ENCODE peak calls at places on chromosome 12, in nine cellular contexts. M is upper lobe of right lung; D is transverse colon; G is keratinocyte; B is epithelial cell of proximal tubule; C is GM06990; Y is CD8-positive, alpha-beta T cell; F is ovary; N is astrocyte of the cerebellum. J is an unnamed sample.

GRCh38 chr12:59929091-59929490 is 333.3 kb downstream of the SLC16A7 start:
- DNase-seq in M (no peak), D (no peak), G (peak), B (peak), C (no peak), Y (no peak), F (no peak), N (no peak), J (peak)

GRCh38 chr12:16939871-16940306 is 333.9 kb upstream of the LMO3 start:
- DNase-seq in M (peak), D (peak), G (peak), B (peak), C (peak), Y (no peak), F (no peak), N (peak), J (no peak)

GRCh38 chr12:13103391-13104033 is at the start of gene GSG1:
- DNase-seq in M (no peak), D (no peak), G (no peak), B (no peak), C (no peak), Y (no peak), F (no peak), N (no peak), J (no peak)

GRCh38 chr12:93341409-93342044 is 36.2 kb upstream of the NUDT4 start:
- DNase-seq in M (no peak), D (no peak), G (no peak), B (no peak), C (no peak), Y (no peak), F (no peak), N (no peak), J (no peak)

GRCh38 chr12:4039927-4040326 is 166.7 kb upstream of the PARP11 start:
- DNase-seq in M (no peak), D (no peak), G (no peak), B (no peak), C (no peak), Y (no peak), F (no peak), N (no peak), J (no peak)

GRCh38 chr12:9122166-9122609 is 6.5 kb upstream of the A2M start:
- DNase-seq in M (no peak), D (no peak), G (no peak), B (no peak), C (no peak), Y (no peak), F (no peak), N (no peak), J (no peak)

GRCh38 chr12:74337951-74338350 is 199.7 kb upstream of the ATXN7L3B start:
- DNase-seq in M (no peak), D (no peak), G (peak), B (no peak), C (no peak), Y (no peak), F (no peak), N (no peak), J (no peak)

GRCh38 chr12:130280226-130280625 is 57.5 kb upstream of the PIWIL1 start:
- DNase-seq in M (no peak), D (no peak), G (no peak), B (no peak), C (no peak), Y (no peak), F (no peak), N (no peak), J (no peak)

GRCh38 chr12:16603916-16604575 is 1.9 kb downstream of the LMO3 start:
- DNase-seq in M (no peak), D (no peak), G (no peak), B (no peak), C (no peak), Y (no peak), F (no peak), N (no peak), J (no peak)

GRCh38 chr12:102847131-102847530 is 69.9 kb downstream of the PAH start:
- DNase-seq in M (no peak), D (no peak), G (no peak), B (no peak), C (no peak), Y (no peak), F (no peak), N (no peak), J (no peak)

GRCh38 chr12:14959126-14959440 is 2.3 kb downstream of the ARHGDIB start:
- DNase-seq in M (no peak), D (no peak), G (no peak), B (no peak), C (no peak), Y (peak), F (no peak), N (no peak), J (no peak)

GRCh38 chr12:59699408-59700144 is 103.7 kb downstream of the SLC16A7 start:
- DNase-seq in M (no peak), D (no peak), G (no peak), B (no peak), C (no peak), Y (no peak), F (no peak), N (peak), J (peak)

GRCh38 chr12:104906695-104907094 is 51.4 kb downstream of the SLC41A2 start:
- DNase-seq in M (no peak), D (no peak), G (no peak), B (no peak), C (no peak), Y (no peak), F (no peak), N (no peak), J (no peak)

GRCh38 chr12:97313471-97314190 is 149.0 kb upstream of the RMST start:
- DNase-seq in M (no peak), D (no peak), G (no peak), B (peak), C (no peak), Y (no peak), F (no peak), N (no peak), J (no peak)

GRCh38 chr12:42468853-42469252 is 120.7 kb downstream of the PRICKLE1 start:
- DNase-seq in M (no peak), D (no peak), G (no peak), B (no peak), C (no peak), Y (no peak), F (no peak), N (no peak), J (no peak)

GRCh38 chr12:103841690-103842584 is 903 bp upstream of the NT5DC3 start:
- DNase-seq in M (peak), D (no peak), G (peak), B (peak), C (no peak), Y (peak), F (peak), N (peak), J (peak)

GRCh38 chr12:71371132-71371531 is 68.5 kb upstream of the LGR5 start:
- DNase-seq in M (no peak), D (no peak), G (no peak), B (no peak), C (no peak), Y (no peak), F (no peak), N (no peak), J (no peak)
- TF ChIP-seq CTCF in M (no peak), D (no peak), G (no peak), B (peak), C (peak), Y (no peak), F (no peak), N (no peak), J (no peak)

GRCh38 chr12:119988440-119988787 is 622 bp upstream of the BICDL1 start:
- DNase-seq in M (no peak), D (no peak), G (peak), B (no peak), C (no peak), Y (no peak), F (no peak), N (no peak), J (no peak)

GRCh38 chr12:119988788-119989618 is at the start of gene BICDL1:
- DNase-seq in M (peak), D (peak), G (peak), B (no peak), C (peak), Y (peak), F (peak), N (no peak), J (no peak)

GRCh38 chr12:119992129-119992705 is 3.2 kb downstream of the BICDL1 start:
- DNase-seq in M (no peak), D (no peak), G (no peak), B (no peak), C (no peak), Y (no peak), F (no peak), N (no peak), J (no peak)

GRCh38 chr12:119990382-119990874 is 1.4 kb downstream of the BICDL1 start:
- DNase-seq in M (no peak), D (no peak), G (no peak), B (no peak), C (peak), Y (no peak), F (no peak), N (no peak), J (no peak)

DNA sequence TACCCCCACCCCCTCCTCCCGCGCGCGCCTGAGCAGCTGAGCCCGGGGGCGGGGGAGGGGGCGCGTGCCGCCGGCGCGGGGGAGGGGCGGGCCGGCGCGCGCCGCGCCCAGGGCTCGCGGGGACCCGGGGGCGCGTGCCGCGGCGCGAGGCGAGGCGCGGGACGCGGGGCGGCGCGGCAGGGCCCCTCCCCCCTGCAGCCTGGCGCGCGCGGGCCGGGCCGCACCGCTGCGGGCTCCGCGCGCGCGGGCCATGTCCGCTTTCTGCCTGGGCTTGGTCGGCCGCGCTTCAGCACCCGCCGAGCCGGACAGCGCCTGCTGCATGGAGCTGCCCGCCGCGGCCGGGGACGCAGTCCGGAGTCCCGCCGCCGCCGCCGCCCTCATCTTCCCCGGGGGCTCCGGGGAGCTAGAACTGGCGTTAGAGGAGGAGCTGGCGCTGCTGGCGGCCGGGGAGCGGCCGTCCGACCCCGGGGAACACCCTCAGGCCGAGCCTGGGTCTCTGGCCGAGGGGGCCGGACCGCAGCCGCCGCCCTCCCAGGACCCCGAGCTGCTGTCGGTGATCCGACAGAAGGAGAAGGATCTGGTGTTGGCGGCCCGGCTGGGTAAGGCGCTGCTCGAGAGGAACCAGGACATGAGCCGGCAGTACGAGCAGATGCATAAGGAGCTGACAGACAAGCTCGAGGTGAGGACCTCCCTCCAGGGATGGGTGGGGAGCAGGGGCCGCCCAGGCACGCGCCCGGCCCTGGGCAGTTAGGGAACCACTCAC is 764 bp downstream of the BICDL1 start:
- DNase-seq in M (peak), D (peak), G (no peak), B (no peak), C (peak), Y (peak), F (peak), N (peak), J (peak)
- H3K4me3 ChIP-seq in M (peak), D (peak), G (peak), B (peak), C (peak), Y (peak), F (peak), N (peak), J (peak)

DNA sequence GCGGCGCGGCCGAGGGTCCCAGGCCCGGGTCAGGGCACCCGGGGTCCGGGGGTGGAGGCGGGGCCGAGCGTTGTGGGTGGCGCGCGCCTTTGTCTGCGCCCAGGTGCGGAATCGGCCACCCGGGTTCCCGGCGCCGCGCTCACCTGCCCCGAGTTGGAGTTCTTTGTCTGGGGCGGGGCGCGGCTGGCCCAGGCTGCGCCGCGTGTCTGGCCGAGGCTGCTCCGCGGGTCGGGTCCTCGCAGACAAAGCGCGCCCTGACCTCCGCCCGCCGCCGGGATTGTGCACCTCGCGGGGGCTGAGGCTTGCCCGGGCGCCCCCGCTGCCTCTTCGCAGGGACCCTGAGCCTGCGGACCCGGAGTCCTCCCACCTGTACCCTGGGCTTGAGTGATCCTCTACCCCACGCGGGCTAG is 50.0 kb downstream of the LRCOL1 start:
- DNase-seq in M (no peak), D (peak), G (no peak), B (no peak), C (no peak), Y (peak), F (no peak), N (no peak), J (no peak)
- TF ChIP-seq CTCF in M (no peak), D (no peak), G (no peak), B (no peak), C (no peak), Y (no peak), F (no peak), N (no peak), J (no peak)

GRCh38 chr12:64450057-64450640 is 1.8 kb upstream of the TBK1 start:
- DNase-seq in M (no peak), D (no peak), G (no peak), B (no peak), C (no peak), Y (no peak), F (no peak), N (no peak), J (no peak)
- H3K4me3 ChIP-seq in M (no peak), D (no peak), G (no peak), B (no peak), C (no peak), Y (no peak), F (no peak), N (no peak), J (no peak)

DNA sequence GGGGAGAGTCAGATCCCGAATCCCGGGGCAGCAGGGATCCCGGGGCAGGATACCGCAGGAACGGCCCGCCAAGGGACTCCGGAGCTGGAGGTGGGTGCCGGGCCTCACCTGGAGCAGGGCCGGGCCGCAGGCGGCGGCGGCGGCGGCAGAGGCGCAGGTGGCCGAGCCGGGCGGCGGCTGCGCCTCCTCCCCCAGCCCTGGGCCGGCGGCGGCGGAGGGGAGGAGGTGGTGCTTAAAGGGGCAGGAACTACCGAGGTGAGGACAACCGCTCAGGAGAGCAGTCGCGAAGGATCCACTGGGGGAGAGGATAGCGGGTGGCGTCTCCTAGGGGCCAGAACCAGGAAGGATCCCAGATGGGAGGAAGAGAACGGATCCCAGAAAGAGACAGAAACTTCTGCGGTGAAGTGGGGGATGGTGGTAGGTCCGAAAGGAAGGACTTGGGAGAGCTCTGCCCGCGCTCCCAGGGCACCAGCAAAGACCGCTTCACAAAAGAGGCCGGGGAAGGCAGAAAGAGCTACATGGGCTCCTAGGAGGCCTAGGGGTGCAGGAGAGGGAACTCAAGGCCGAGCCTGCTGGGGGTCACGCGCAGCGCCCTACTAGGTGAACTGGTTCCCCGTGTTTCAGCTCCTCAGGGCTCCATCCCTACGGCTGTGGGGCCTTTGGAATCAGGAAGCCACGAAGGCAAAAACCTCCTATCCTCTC is 4.9 kb upstream of the BAZ2A start:
- DNase-seq in M (peak), D (peak), G (no peak), B (peak), C (peak), Y (peak), F (peak), N (peak), J (peak)
- TF ChIP-seq CTCF in M (peak), D (peak), G (peak), B (peak), C (peak), Y (no peak), F (peak), N (peak), J (peak)

DNA sequence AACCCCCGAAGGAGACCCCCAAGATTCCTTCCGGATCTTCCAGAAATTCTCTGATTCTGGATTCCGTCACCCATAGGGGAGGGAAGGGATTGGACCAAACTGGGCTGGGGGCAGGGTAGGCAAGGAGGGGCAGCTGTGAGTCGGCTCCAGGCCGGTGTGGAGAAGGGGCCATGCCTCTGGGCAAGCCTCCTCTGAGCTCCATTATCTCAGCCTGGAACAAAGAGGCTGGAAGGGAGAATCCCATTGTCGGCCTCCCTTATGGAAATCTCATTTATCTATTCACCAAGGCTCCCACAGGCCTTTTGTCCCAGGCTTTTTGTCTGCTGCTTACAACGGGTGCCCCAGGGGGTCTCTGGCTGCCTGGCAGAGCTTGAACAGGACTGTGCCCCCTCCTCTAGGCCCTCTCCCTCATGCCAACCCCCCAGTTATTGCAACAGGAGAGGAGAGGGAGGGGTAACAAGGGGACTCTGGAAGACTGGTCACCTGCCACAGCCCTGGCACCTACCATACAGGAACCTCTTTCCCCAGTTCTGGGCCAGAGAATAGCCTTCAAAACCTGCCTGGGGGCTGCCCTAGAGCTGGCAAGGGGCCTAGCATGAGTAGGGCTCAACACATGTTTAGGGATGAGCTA is 19.5 kb downstream of the FIGNL2 start:
- DNase-seq in M (no peak), D (no peak), G (no peak), B (no peak), C (no peak), Y (no peak), F (no peak), N (no peak), J (no peak)
- H3K4me3 ChIP-seq in M (no peak), D (no peak), G (no peak), B (no peak), C (no peak), Y (no peak), F (no peak), N (no peak), J (no peak)

GRCh38 chr12:113098428-113099028 is 37.0 kb downstream of the RASAL1 start:
- DNase-seq in M (peak), D (peak), G (peak), B (peak), C (peak), Y (peak), F (peak), N (peak), J (peak)

GRCh38 chr12:113097716-113098427 is 37.7 kb downstream of the RASAL1 start:
- DNase-seq in M (no peak), D (no peak), G (no peak), B (no peak), C (no peak), Y (no peak), F (no peak), N (no peak), J (no peak)

GRCh38 chr12:113094738-113095137 is 38.2 kb downstream of the DTX1 start:
- DNase-seq in M (no peak), D (no peak), G (no peak), B (no peak), C (no peak), Y (no peak), F (no peak), N (no peak), J (no peak)

GRCh38 chr12:113095405-113095804 is 38.9 kb downstream of the DTX1 start:
- DNase-seq in M (no peak), D (no peak), G (no peak), B (no peak), C (no peak), Y (no peak), F (no peak), N (no peak), J (no peak)

DNA sequence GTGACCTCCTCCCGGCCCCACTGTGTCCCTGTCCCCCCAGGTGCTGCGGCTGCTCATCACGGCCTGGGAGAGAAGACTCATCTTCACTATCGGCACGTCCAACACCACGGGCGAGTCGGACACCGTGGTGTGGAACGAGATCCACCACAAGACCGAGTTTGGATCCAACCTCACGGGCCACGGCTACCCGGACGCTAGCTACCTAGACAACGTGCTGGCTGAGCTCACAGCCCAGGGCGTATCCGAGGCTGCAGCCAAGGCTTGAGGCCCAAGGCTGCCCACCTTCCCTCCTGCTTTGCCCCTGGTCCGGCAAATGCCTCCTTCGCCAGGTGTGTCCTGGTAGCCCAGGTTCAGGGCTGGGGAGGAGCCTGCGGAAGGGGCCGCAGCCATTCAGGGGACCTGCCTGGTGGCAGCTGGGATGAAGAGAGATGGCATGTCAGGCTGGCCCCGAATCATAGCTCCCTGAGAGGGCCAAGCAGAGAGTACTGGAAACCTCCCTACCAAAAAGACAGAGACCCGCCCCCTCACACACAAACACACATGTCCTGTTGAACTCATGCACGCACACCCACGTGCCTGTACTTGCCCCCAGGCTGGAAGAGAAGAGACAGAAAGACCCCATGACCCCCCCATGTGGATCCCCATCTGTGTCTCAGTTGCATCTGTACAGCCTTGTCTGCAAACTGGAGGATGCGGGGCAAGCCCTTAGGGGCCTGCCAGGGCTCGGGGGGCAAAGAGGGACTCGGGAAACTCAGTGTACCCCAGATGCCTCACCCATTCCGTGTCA is 38.7 kb downstream of the RASAL1 start:
- DNase-seq in M (no peak), D (no peak), G (no peak), B (no peak), C (no peak), Y (no peak), F (no peak), N (no peak), J (no peak)
- TF ChIP-seq CTCF in M (no peak), D (no peak), G (no peak), B (no peak), C (no peak), Y (no peak), F (no peak), N (no peak), J (no peak)

GRCh38 chr12:124433147-124433874 is 134.1 kb downstream of the NCOR2 start:
- DNase-seq in M (no peak), D (no peak), G (no peak), B (no peak), C (no peak), Y (no peak), F (no peak), N (no peak), J (no peak)
- H3K4me3 ChIP-seq in M (no peak), D (no peak), G (no peak), B (no peak), C (no peak), Y (no peak), F (no peak), N (no peak), J (no peak)

J was measured in AG09309.